ENCODE peak calls at places on chromosome 10, in six cellular contexts. U is thyroid gland, L is mucosa of descending colon, J is gastrocnemius medialis, Q is cardiac muscle cell, A is esophagus squamous epithelium. E is an unnamed sample. For H3K9me3, the result is how much of the 10 kb centered on the place peaks cover.

GRCh38 chr10:29479081-29479917 is 155.5 kb downstream of the SVIL start:
- DNase-seq in L (no peak), Q (no peak), U (no peak), A (no peak), J (no peak), E (no peak)

GRCh38 chr10:119538632-119539358 is 3.7 kb downstream of the RGS10 start:
- DNase-seq in L (no peak), U (no peak), J (no peak), A (no peak), Q (no peak), E (no peak)

GRCh38 chr10:11245510-11245909 is 227.8 kb downstream of the CELF2 start:
- DNase-seq in U (no peak), L (no peak), J (no peak), A (no peak), Q (no peak), E (no peak)

GRCh38 chr10:60351191-60351853 is 38.4 kb downstream of the ANK3 start:
- DNase-seq in Q (no peak), U (peak), L (no peak), A (no peak), J (no peak), E (no peak)

GRCh38 chr10:116747325-116747724 is 5.0 kb upstream of the HSPA12A start:
- DNase-seq in A (no peak), J (no peak), U (no peak), Q (no peak), L (no peak), E (no peak)

GRCh38 chr10:128047991-128048826 is 78.0 kb downstream of the MKI67 start:
- DNase-seq in L (no peak), A (no peak), U (peak), Q (peak), J (no peak), E (no peak)

GRCh38 chr10:80855348-80855971 is 317.8 kb downstream of the SH2D4B start:
- DNase-seq in A (no peak), Q (no peak), L (no peak), U (no peak), J (no peak), E (no peak)

GRCh38 chr10:44898665-44899064 is 12.5 kb upstream of the TMEM72 start:
- DNase-seq in U (no peak), A (no peak), L (no peak), Q (no peak), J (no peak), E (no peak)

GRCh38 chr10:47420305-47421056 is 36.4 kb upstream of the ZNF488 start:
- DNase-seq in J (no peak), L (no peak), U (no peak), Q (no peak), A (no peak), E (no peak)

GRCh38 chr10:19658131-19658530 is 158.1 kb upstream of the PLXDC2 start:
- DNase-seq in A (no peak), Q (peak), L (no peak), J (no peak), U (no peak), E (no peak)

GRCh38 chr10:29067161-29067560 is 221.7 kb upstream of the LYZL1 start:
- DNase-seq in U (no peak), A (no peak), J (no peak), Q (peak), L (no peak), E (no peak)

GRCh38 chr10:131559450-131559911 is 248.0 kb upstream of the TCERG1L start:
- DNase-seq in L (no peak), J (no peak), U (no peak), A (no peak), Q (no peak), E (no peak)

GRCh38 chr10:85857305-85857704 is 509.3 kb downstream of the GRID1 start:
- DNase-seq in L (no peak), A (no peak), U (no peak), J (no peak), Q (no peak), E (peak)

GRCh38 chr10:88810196-88810961 is 7.8 kb downstream of the LIPM start:
- DNase-seq in Q (peak), J (no peak), L (no peak), U (peak), A (no peak), E (no peak)

GRCh38 chr10:91598211-91598981 is 34.5 kb downstream of the PPP1R3C start:
- DNase-seq in Q (peak), L (no peak), J (no peak), A (no peak), U (no peak), E (no peak)

GRCh38 chr10:95758351-95759025 is 2.5 kb downstream of the ENTPD1 start:
- DNase-seq in U (no peak), A (no peak), Q (no peak), L (no peak), J (no peak), E (no peak)

GRCh38 chr10:46062735-46063428 is 16.8 kb upstream of the MSMB start:
- DNase-seq in J (no peak), A (no peak), L (no peak), Q (no peak), U (no peak), E (no peak)

DNA sequence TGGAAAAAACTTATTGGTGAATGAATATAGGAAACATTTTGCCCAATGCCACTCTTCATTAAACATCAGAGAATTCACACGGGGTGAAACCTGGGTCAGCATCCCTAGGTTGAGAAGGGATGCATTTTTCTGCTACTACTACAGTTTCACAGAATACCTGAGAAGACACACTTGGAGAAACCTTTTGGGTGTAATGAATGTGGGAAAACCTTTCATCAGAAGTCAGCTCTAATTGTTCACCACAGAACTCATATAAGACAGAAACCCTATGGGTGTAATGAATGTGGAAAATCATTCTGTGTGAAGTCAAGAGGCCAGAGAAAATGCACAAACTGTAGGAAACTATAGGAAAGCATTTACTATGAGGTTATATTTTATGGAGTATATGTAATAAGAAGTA is 24.9 kb downstream of the ZNF37A start:
- DNase-seq in Q (no peak), J (no peak), U (no peak), L (no peak), A (no peak), E (no peak)
- H3K9me3 ChIP-seq in Q (under half), J (under half), U (under half), L (half or more), A (half or more), E (half or more)

DNA sequence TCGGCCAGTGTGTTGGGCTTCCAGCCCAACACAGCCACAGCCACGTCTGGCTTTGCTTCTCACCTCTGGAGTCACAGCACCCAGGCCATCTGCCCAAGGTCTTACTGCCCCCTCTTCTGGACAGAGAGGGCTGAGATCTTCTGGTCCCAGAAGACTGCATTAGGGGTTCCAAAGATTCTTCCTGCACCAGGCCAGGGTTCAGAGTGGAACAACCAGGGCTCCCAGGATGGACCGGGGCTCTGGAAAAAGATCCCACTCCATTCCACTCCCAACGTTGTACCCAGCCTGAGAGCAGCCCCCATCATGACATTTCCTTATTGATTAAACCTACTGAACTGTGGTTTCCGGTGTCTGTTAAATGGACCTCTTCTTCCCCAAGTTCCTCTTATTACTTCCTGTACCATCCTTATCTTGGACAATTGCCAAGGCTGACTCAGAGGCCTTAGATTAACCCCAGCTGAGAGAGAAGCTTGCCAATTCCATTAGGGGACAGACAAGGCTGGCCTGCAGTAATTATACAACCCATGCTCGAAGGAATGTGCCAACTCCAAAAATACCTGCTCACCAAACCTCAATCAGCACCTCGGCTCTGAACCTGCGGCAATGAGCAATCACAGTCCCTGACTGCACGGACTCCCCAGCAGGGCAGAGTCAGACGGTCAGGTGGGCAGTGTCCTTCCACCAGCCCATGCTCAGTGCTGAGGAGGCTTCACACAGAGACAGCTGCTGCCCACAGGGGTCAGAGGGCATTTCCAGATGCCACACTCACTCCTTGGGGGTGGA is 47.9 kb upstream of the NPFFR1 start:
- DNase-seq in J (peak), Q (peak), U (peak), A (no peak), L (no peak), E (no peak)
- TF ChIP-seq CTCF in J (peak), Q (peak), U (no peak), A (no peak), L (no peak), E (peak)

GRCh38 chr10:123782549-123782948 is 109.1 kb downstream of the CPXM2 start:
- DNase-seq in L (no peak), Q (no peak), J (no peak), A (no peak), U (no peak), E (no peak)
- H3K9me3 ChIP-seq in L (under half), Q (under half), J (under half), A (under half), U (under half), E (under half)

DNA sequence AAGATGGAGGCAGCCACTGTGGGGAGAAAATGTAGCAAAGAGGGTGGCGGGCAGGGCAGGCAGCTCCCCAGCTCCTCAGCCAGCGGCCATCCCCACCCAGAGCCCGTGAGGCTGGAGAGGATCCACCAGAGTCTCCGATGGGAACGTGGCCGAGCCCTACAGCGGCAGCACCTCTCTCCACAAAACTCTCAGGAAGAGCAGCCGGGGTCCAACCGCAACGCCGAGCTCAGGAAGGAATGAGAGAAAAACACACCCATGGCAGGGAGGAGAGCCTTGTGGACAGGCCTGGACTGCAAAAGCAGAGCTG is 54.0 kb upstream of the ADGRA1 start:
- DNase-seq in L (no peak), Q (no peak), J (no peak), A (no peak), U (no peak), E (no peak)
- TF ChIP-seq CTCF in L (no peak), Q (no peak), J (no peak), A (no peak), U (no peak), E (no peak)

GRCh38 chr10:130372866-130373265 is 236.7 kb downstream of the GLRX3 start:
- DNase-seq in J (no peak), U (no peak), A (no peak), Q (no peak), L (no peak), E (no peak)
- H3K9me3 ChIP-seq in J (under half), U (under half), A (under half), Q (under half), L (under half), E (under half)

GRCh38 chr10:62046522-62047239 is 145.2 kb downstream of the ARID5B start:
- DNase-seq in Q (peak), U (no peak), A (no peak), J (no peak), L (no peak), E (no peak)
- TF ChIP-seq CTCF in Q (no peak), U (no peak), A (no peak), J (no peak), L (no peak), E (no peak)

GRCh38 chr10:38112159-38112558 is 18.0 kb downstream of the ZNF37A start:
- DNase-seq in A (no peak), J (no peak), U (no peak), L (no peak), Q (no peak), E (no peak)
- H3K9me3 ChIP-seq in A (half or more), J (under half), U (under half), L (half or more), Q (under half), E (half or more)

DNA sequence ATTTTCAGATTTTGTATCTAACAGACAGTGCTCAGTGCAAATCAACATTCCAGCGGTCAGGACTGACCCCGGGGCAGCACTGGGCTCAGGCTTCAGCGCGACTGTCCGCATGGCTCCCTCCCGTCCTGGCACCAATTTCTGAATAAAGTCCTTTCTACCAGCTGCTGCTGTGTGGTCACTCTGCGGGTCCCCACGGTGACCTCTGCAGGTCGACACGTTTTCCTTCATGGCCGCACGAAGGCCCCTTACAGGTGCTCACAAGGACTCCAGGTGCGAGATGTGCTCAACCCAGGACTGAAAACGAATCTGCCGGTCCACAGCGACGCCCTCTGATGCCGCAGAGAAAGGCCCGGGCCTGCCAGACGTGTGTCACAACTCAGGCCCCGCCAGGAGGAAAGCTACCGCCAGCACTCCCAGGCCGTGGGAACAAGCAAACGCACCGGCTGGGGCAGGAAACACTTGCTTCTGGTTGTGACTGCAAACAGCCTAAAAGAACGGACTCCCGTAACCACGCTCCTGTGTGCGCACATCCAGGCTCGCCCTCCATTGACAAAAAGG is 3.7 kb upstream of the UTF1 start:
- DNase-seq in A (no peak), U (no peak), Q (no peak), L (no peak), J (no peak), E (no peak)
- TF ChIP-seq CTCF in A (no peak), U (no peak), Q (no peak), L (no peak), J (no peak), E (no peak)

GRCh38 chr10:42491001-42491592 is 147.3 kb downstream of the ZNF33B start:
- DNase-seq in L (no peak), U (no peak), A (no peak), Q (no peak), J (no peak), E (no peak)
- H3K9me3 ChIP-seq in L (under half), U (under half), A (under half), Q (under half), J (under half), E (under half)

DNA sequence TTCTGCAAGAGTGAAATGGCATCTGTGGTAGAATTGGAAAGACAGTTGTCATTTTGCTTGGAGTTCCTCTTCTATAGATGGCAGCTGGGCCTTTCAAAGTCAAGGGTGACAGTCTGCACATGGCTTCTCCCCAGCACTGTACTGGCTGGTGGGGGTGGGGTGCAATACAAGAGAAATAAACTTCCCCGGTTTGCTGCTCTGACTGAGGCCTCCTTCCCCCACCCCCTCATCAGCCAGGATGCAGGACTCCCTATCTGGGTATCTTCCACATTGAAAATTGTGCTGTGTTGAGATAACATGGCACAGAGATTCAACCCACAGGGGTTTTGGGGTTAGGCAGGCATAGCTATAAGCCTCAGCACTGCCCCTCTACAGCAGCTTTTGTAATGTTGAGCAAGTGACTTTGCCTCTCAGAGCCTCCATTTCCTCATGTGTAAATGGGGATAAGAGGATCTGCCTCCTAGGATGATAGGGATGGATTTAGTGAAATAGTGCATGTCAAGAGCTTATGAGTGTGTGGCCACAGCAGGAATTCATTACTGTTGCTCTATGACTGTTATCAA is 85.8 kb upstream of the WDR11 start:
- DNase-seq in Q (no peak), J (no peak), A (no peak), L (no peak), U (no peak), E (no peak)
- TF ChIP-seq CTCF in Q (no peak), J (no peak), A (no peak), L (no peak), U (no peak), E (no peak)

E was measured in ascending aorta.